ENCODE peak calls at places on chromosomes 4 and X, in six cellular contexts. X is tibial nerve, I is Karpas-422, W is hypothalamus, M is GM12865, Q is H54. U is an unnamed sample.
A peak's percentile ranks its signal among the peaks of the same experiment; 100 is the strongest.

GRCh38 chr4:153792007-153792892 is 3.4 kb upstream of the SFRP2 start:
- DNase-seq in M (no peak), I (peak; percentile 64), Q (no peak), W (no peak), X (peak; percentile 70), U (no peak)

GRCh38 chr4:82948647-82949204 is 48.2 kb downstream of the THAP9 start:
- DNase-seq in X (no peak), M (no peak), W (no peak), Q (no peak), I (peak; percentile 34), U (peak; percentile 17)

GRCh38 chr4:107824367-107825071 is at the start of gene SGMS2:
- DNase-seq in Q (peak; percentile 71), I (no peak), X (peak; percentile 80), M (no peak), W (peak; percentile 32), U (peak; percentile 82)

GRCh38 chrX:55598333-55598732 is 24.9 kb upstream of the FOXR2 start:
- DNase-seq in W (no peak), Q (no peak), M (no peak), I (no peak), X (no peak), U (no peak)

GRCh38 chr4:24229976-24230375 is 340.1 kb upstream of the PPARGC1A start:
- DNase-seq in Q (no peak), X (no peak), M (no peak), I (no peak), W (no peak), U (peak; percentile 39)

GRCh38 chrX:66988331-66988730 is 349.5 kb upstream of the EDA2R start:
- DNase-seq in I (no peak), M (no peak), Q (no peak), X (no peak), W (no peak), U (no peak)

GRCh38 chr4:148563684-148564083 is 121.5 kb upstream of the NR3C2 start:
- DNase-seq in X (no peak), M (no peak), W (no peak), Q (no peak), I (no peak), U (no peak)

GRCh38 chr4:91961504-91961903 is 342.3 kb upstream of the GRID2 start:
- DNase-seq in Q (no peak), M (no peak), X (no peak), W (no peak), I (no peak), U (peak; percentile 14)

GRCh38 chr4:3715251-3716033 is 50.7 kb upstream of the ADRA2C start:
- DNase-seq in Q (no peak), X (no peak), W (no peak), I (no peak), M (no peak), U (no peak)

GRCh38 chr4:156378053-156378665 is 424.5 kb upstream of the CTSO start:
- DNase-seq in X (no peak), M (peak; percentile 57), I (peak; percentile 81), W (no peak), Q (no peak), U (peak; percentile 55)

GRCh38 chr4:39446842-39447573 is 11.7 kb downstream of the RPL9 start:
- DNase-seq in X (no peak), I (peak; percentile 77), W (peak; percentile 5), Q (no peak), M (peak; percentile 91), U (peak; percentile 31)

GRCh38 chrX:45935408-45935807 is 609.8 kb downstream of the ZNF674 start:
- DNase-seq in Q (no peak), I (no peak), X (no peak), M (no peak), W (no peak), U (no peak)

GRCh38 chrX:149898554-149898953 is 17.6 kb downstream of the MAGEA8 start:
- DNase-seq in Q (no peak), M (no peak), X (no peak), W (no peak), I (no peak), U (no peak)

GRCh38 chr4:92406488-92406887 is 102.7 kb downstream of the GRID2 start:
- DNase-seq in M (no peak), I (no peak), W (no peak), Q (no peak), X (no peak), U (no peak)

GRCh38 chr4:143381171-143382118 is 44.8 kb downstream of the GAB1 start:
- DNase-seq in I (no peak), W (peak; percentile 14), X (peak; percentile 73), M (peak; percentile 54), Q (peak; percentile 11), U (peak; percentile 89)

U was measured in astrocyte.